ENCODE peak calls at places on chromosomes 2 and 18, in five cellular contexts. G is OCI-LY7, U is adipocyte, R is upper lobe of left lung, H is upper lobe of right lung. D is an unnamed sample.

GRCh38 chr2:18402-19271 is 27.7 kb downstream of the FAM110C start:
- DNase-seq in R (no peak), U (peak), H (no peak), G (no peak), D (peak)

GRCh38 chr2:112706170-112706664 is 14.6 kb upstream of the NT5DC4 start:
- DNase-seq in R (no peak), H (no peak), G (no peak), U (no peak), D (no peak)

GRCh38 chr2:142872900-142873724 is 4.4 kb upstream of the KYNU start:
- DNase-seq in H (no peak), U (peak), G (no peak), R (no peak), D (no peak)

GRCh38 chr2:98454500-98455235 is 10.0 kb downstream of the INPP4A start:
- DNase-seq in U (no peak), R (peak), H (no peak), G (peak), D (no peak)

GRCh38 chr18:34493566-34494358 is 216.3 kb upstream of the DTNA start:
- DNase-seq in U (peak), H (peak), R (no peak), G (no peak), D (peak)

GRCh38 chr2:25954199-25954752 is 28.0 kb downstream of the KIF3C start:
- DNase-seq in R (no peak), G (no peak), H (no peak), U (no peak), D (no peak)

GRCh38 chr2:151959203-151959602 is 131.0 kb upstream of the ARL5A start:
- DNase-seq in R (peak), H (no peak), U (no peak), G (no peak), D (no peak)

GRCh38 chr2:216925632-216926366 is 65.9 kb upstream of the TNP1 start:
- DNase-seq in R (no peak), G (no peak), H (no peak), U (no peak), D (no peak)

GRCh38 chr2:42907835-42908234 is 115.5 kb upstream of the HAAO start:
- DNase-seq in U (no peak), G (no peak), R (no peak), H (no peak), D (no peak)

GRCh38 chr2:120346034-120346666 is at the start of gene INHBB:
- DNase-seq in H (no peak), U (peak), R (no peak), G (no peak), D (no peak)

GRCh38 chr2:120347387-120348010 is 1.6 kb downstream of the INHBB start:
- DNase-seq in H (no peak), R (no peak), U (peak), G (no peak), D (no peak)

GRCh38 chr2:120348134-120349103 is 2.5 kb downstream of the INHBB start:
- DNase-seq in H (no peak), R (peak), G (no peak), U (peak), D (peak)

GRCh38 chr2:120344991-120345975 is 653 bp upstream of the INHBB start:
- DNase-seq in G (no peak), U (peak), H (no peak), R (no peak), D (no peak)

DNA sequence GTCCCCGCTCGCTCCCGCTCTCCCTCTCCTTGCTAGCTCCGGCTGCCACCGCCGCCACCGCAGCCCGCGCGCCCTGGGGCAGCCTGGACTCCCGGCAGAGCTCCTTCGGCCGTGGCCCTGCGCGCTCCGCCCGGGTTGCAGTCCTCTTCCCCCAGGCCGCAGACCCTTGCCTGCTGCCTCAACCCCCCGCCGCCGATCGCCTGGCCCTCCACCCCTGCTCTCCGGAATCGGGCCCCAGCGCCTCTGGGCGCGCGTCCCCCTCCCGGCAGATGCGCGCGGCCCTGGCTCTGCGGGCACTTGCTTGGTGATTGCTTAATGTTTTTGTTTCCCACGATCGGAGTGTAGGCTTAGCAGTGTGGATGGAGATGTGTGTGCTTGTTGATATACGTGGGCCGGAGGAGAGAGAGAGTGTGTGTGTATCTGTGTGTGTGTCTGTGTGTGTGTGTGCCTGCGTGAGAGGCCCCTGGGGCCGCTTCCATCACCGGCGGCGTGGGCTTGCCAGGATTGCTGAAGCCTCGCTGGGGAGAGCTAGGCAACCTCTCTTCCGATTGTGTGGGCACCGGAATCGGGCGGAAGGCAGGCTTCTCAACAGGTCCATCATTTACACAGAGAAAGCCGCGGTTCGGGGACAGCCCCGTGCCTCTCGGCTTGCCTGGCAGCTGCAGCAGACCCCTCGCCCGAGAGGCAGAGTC is 877 bp downstream of the INHBB start:
- DNase-seq in H (no peak), R (no peak), U (peak), G (no peak), D (no peak)
- H3K4me3 ChIP-seq in H (peak), R (peak), U (peak), G (no peak), D (peak)

GRCh38 chr2:37324536-37324785 is 172 bp downstream of the PRKD3 start:
- DNase-seq in U (no peak), H (peak), R (peak), G (peak), D (peak)

GRCh38 chr2:37322368-37322767 is 2.3 kb downstream of the PRKD3 start:
- DNase-seq in R (no peak), H (no peak), G (peak), U (peak), D (no peak)

GRCh38 chr2:37323770-37324535 is 680 bp downstream of the PRKD3 start:
- DNase-seq in H (peak), G (peak), R (peak), U (peak), D (peak)

GRCh38 chr2:37324786-37325624 is at the start of gene PRKD3:
- DNase-seq in G (no peak), U (peak), R (peak), H (no peak), D (peak)

DNA sequence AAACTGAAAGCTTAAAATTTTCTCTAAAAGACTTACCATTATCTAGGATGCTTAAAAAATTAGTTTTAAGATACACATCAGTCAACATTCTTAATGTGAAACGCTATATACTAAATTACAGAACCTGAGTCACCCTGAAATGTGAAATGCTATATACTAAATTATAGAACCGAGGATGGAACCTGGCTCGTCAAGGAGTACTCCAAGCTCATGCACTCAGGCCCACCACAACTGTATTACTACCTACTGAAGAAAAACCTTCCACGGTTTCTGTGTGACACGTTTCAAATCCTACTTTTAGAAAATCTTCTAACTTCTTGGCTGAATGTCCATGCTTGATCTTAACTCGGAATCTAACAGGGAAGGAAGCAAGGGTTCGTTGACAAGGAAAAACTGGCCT is 1.5 kb downstream of the PRKD3 start:
- DNase-seq in U (peak), R (no peak), H (no peak), G (peak), D (no peak)
- H3K4me3 ChIP-seq in U (peak), R (peak), H (peak), G (peak), D (peak)

GRCh38 chr2:129742415-129742814 is 237.1 kb upstream of the RAB6C start:
- DNase-seq in G (no peak), R (peak), U (no peak), H (no peak), D (no peak)

GRCh38 chr2:129741623-129742022 is 237.8 kb upstream of the RAB6C start:
- DNase-seq in R (peak), H (no peak), G (no peak), U (no peak), D (no peak)

GRCh38 chr2:129740504-129740903 is 239.0 kb upstream of the RAB6C start:
- DNase-seq in U (no peak), G (no peak), H (no peak), R (peak), D (no peak)

GRCh38 chr2:129738799-129739198 is 240.7 kb upstream of the RAB6C start:
- DNase-seq in H (no peak), R (peak), U (no peak), G (no peak), D (no peak)

DNA sequence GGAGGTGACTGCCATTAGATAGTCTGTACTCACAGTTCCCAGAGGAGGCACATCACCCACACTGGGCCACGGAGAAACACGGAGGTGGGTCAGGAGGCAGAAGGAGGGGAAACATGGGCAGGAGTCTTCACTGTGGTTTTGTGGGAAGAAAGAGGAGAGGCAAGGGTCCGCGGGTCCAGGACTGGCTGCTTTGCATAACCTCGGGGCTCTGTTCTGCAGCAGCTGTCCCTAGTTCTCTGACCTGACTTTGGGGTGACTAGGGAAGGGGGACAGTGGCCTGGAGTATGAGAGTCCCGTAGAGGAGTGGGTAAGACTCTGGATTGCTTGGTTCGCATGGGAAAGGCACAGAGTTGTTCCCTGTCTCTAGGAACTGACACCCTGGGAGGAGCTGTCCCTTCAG is 238.3 kb upstream of the RAB6C start:
- DNase-seq in U (no peak), R (no peak), H (no peak), G (no peak), D (no peak)
- H3K4me3 ChIP-seq in U (no peak), R (no peak), H (no peak), G (no peak), D (no peak)

GRCh38 chr2:39433586-39434195 is 3.4 kb downstream of the MAP4K3 start:
- DNase-seq in H (no peak), R (no peak), U (peak), G (no peak), D (no peak)

GRCh38 chr2:39435254-39435653 is 1.8 kb downstream of the MAP4K3 start:
- DNase-seq in G (no peak), U (peak), H (no peak), R (peak), D (no peak)

GRCh38 chr2:39435974-39436591 is 1.0 kb downstream of the MAP4K3 start:
- DNase-seq in U (peak), G (peak), H (no peak), R (no peak), D (no peak)

GRCh38 chr2:39432701-39433100 is 4.4 kb downstream of the MAP4K3 start:
- DNase-seq in U (no peak), G (no peak), R (no peak), H (no peak), D (no peak)

GRCh38 chr2:39434233-39434897 is 2.7 kb downstream of the MAP4K3 start:
- DNase-seq in H (no peak), R (no peak), U (peak), G (no peak), D (no peak)
- H3K4me3 ChIP-seq in H (peak), R (peak), U (peak), G (peak), D (no peak)

GRCh38 chr2:20514596-20515269 is 67.9 kb downstream of the RHOB start:
- DNase-seq in U (peak), H (no peak), G (no peak), R (no peak), D (no peak)
- H3K4me3 ChIP-seq in U (no peak), H (no peak), G (no peak), R (no peak), D (no peak)

DNA sequence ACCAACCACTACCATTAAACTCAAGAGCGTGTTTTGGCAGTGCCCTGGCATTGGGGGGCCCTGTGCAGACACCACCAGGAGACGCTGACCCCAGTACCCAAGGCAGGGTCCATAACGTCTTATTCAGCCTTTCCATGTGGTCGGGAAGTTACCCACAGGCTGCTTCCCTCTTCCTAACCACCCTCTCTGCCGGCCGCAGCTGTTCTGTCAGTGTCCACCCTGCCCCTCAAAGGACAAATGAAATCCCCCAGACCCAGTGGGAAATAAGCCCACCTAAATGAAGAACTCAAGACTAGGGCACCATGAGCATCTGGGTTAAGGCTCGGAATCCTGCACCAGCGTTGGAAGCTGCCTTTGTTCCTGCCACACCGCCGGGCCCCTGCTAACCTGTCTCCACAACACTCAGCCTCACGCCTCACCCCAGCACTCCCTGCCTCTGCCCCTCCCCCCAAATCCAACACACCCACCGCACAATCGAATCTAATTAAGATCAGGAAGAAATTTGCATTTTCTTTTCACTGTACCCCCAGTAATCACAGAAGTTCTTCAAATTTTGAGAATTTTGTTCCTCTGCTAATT is 21.7 kb downstream of the BCL11A start:
- DNase-seq in R (no peak), G (no peak), H (no peak), U (no peak), D (no peak)
- H3K4me3 ChIP-seq in R (no peak), G (peak), H (no peak), U (no peak), D (no peak)

D was measured in Caco-2.